ENCODE peak calls at places on chromosomes 3 and 15, in ten cellular contexts. One of them, this sample, is unnamed.

GRCh38 chr15:25712961-25713355 is 150.2 kb downstream of the ATP10A start:
- DNase-seq in substantia nigra: no peak
- DNase-seq in HCT116: no peak
- DNase-seq in midbrain: no peak
- DNase-seq in SIG-M5: no peak
- DNase-seq in brain microvascular endothelial cell: no peak
- DNase-seq in RPMI8226: no peak
- DNase-seq in GDM1: no peak
- DNase-seq in body of pancreas: no peak
- DNase-seq in RCC 7860: no peak
- DNase-seq in this sample: no peak

GRCh38 chr3:35201221-35201620 is 438.1 kb upstream of the ARPP21 start:
- DNase-seq in substantia nigra: no peak
- DNase-seq in HCT116: no peak
- DNase-seq in midbrain: no peak
- DNase-seq in SIG-M5: no peak
- DNase-seq in brain microvascular endothelial cell: no peak
- DNase-seq in RPMI8226: no peak
- DNase-seq in GDM1: no peak
- DNase-seq in body of pancreas: no peak
- DNase-seq in RCC 7860: no peak
- DNase-seq in this sample: no peak

GRCh38 chr3:83482402-83482801 is 1476.4 kb upstream of the CADM2 start:
- DNase-seq in substantia nigra: no peak
- DNase-seq in HCT116: no peak
- DNase-seq in midbrain: no peak
- DNase-seq in SIG-M5: no peak
- DNase-seq in brain microvascular endothelial cell: no peak
- DNase-seq in RPMI8226: no peak
- DNase-seq in GDM1: no peak
- DNase-seq in body of pancreas: no peak
- DNase-seq in RCC 7860: no peak
- DNase-seq in this sample: no peak

GRCh38 chr3:195040094-195040493 is 230.9 kb downstream of the XXYLT1 start:
- DNase-seq in substantia nigra: no peak
- DNase-seq in HCT116: no peak
- DNase-seq in midbrain: no peak
- DNase-seq in SIG-M5: no peak
- DNase-seq in brain microvascular endothelial cell: no peak
- DNase-seq in RPMI8226: peak
- DNase-seq in GDM1: no peak
- DNase-seq in body of pancreas: no peak
- DNase-seq in RCC 7860: no peak
- DNase-seq in this sample: no peak

GRCh38 chr3:160588023-160588422 is 22.7 kb upstream of the KPNA4 start:
- DNase-seq in substantia nigra: no peak
- DNase-seq in HCT116: no peak
- DNase-seq in midbrain: no peak
- DNase-seq in SIG-M5: no peak
- DNase-seq in brain microvascular endothelial cell: no peak
- DNase-seq in RPMI8226: no peak
- DNase-seq in GDM1: no peak
- DNase-seq in body of pancreas: no peak
- DNase-seq in RCC 7860: no peak
- DNase-seq in this sample: no peak

GRCh38 chr3:99637381-99638111 is 848 bp upstream of the COL8A1 start:
- DNase-seq in substantia nigra: no peak
- DNase-seq in HCT116: no peak
- DNase-seq in midbrain: peak
- DNase-seq in SIG-M5: no peak
- DNase-seq in brain microvascular endothelial cell: peak
- DNase-seq in RPMI8226: no peak
- DNase-seq in GDM1: no peak
- DNase-seq in body of pancreas: peak
- DNase-seq in RCC 7860: peak
- DNase-seq in this sample: no peak

GRCh38 chr3:183434503-183434902 is 6.1 kb upstream of the MCF2L2 start:
- DNase-seq in substantia nigra: no peak
- DNase-seq in HCT116: no peak
- DNase-seq in midbrain: no peak
- DNase-seq in SIG-M5: no peak
- DNase-seq in brain microvascular endothelial cell: no peak
- DNase-seq in RPMI8226: no peak
- DNase-seq in GDM1: no peak
- DNase-seq in body of pancreas: no peak
- DNase-seq in RCC 7860: no peak
- DNase-seq in this sample: no peak

GRCh38 chr3:196708467-196708866 is 3.6 kb downstream of the CEP19 start:
- DNase-seq in substantia nigra: no peak
- DNase-seq in HCT116: no peak
- DNase-seq in midbrain: no peak
- DNase-seq in SIG-M5: no peak
- DNase-seq in brain microvascular endothelial cell: no peak
- DNase-seq in RPMI8226: no peak
- DNase-seq in GDM1: no peak
- DNase-seq in body of pancreas: no peak
- DNase-seq in RCC 7860: no peak
- DNase-seq in this sample: no peak

GRCh38 chr3:11566916-11567315 is 76.8 kb downstream of the VGLL4 start:
- DNase-seq in substantia nigra: no peak
- DNase-seq in HCT116: no peak
- DNase-seq in midbrain: no peak
- DNase-seq in SIG-M5: no peak
- DNase-seq in brain microvascular endothelial cell: no peak
- DNase-seq in RPMI8226: no peak
- DNase-seq in GDM1: no peak
- DNase-seq in body of pancreas: no peak
- DNase-seq in RCC 7860: no peak
- DNase-seq in this sample: no peak

GRCh38 chr3:2579206-2579605 is 480.5 kb downstream of the CNTN4 start:
- DNase-seq in substantia nigra: no peak
- DNase-seq in HCT116: no peak
- DNase-seq in midbrain: no peak
- DNase-seq in SIG-M5: no peak
- DNase-seq in brain microvascular endothelial cell: no peak
- DNase-seq in RPMI8226: no peak
- DNase-seq in GDM1: no peak
- DNase-seq in body of pancreas: peak
- DNase-seq in RCC 7860: no peak
- DNase-seq in this sample: peak

GRCh38 chr15:70088887-70089691 is 8.6 kb downstream of the TLE3 start:
- DNase-seq in substantia nigra: no peak
- DNase-seq in HCT116: no peak
- DNase-seq in midbrain: no peak
- DNase-seq in SIG-M5: no peak
- DNase-seq in brain microvascular endothelial cell: no peak
- DNase-seq in RPMI8226: no peak
- DNase-seq in GDM1: no peak
- DNase-seq in body of pancreas: no peak
- DNase-seq in RCC 7860: no peak
- DNase-seq in this sample: no peak

GRCh38 chr3:122931636-122932035 is 95.9 kb downstream of the SEMA5B start:
- DNase-seq in substantia nigra: no peak
- DNase-seq in HCT116: no peak
- DNase-seq in midbrain: no peak
- DNase-seq in SIG-M5: no peak
- DNase-seq in brain microvascular endothelial cell: no peak
- DNase-seq in RPMI8226: no peak
- DNase-seq in GDM1: no peak
- DNase-seq in body of pancreas: no peak
- DNase-seq in RCC 7860: peak
- DNase-seq in this sample: no peak

GRCh38 chr3:43285644-43286043 is 696 bp upstream of the SNRK start:
- DNase-seq in substantia nigra: no peak
- DNase-seq in HCT116: no peak
- DNase-seq in midbrain: no peak
- DNase-seq in SIG-M5: no peak
- DNase-seq in brain microvascular endothelial cell: no peak
- DNase-seq in RPMI8226: peak
- DNase-seq in GDM1: no peak
- DNase-seq in body of pancreas: no peak
- DNase-seq in RCC 7860: no peak
- DNase-seq in this sample: no peak

GRCh38 chr3:15223684-15224575 is 17.9 kb downstream of the CAPN7 start:
- DNase-seq in substantia nigra: no peak
- DNase-seq in HCT116: no peak
- DNase-seq in midbrain: peak
- DNase-seq in SIG-M5: no peak
- DNase-seq in brain microvascular endothelial cell: no peak
- DNase-seq in RPMI8226: no peak
- DNase-seq in GDM1: no peak
- DNase-seq in body of pancreas: no peak
- DNase-seq in RCC 7860: no peak
- DNase-seq in this sample: peak

GRCh38 chr3:64586977-64587376 is 100.8 kb downstream of the ADAMTS9 start:
- DNase-seq in substantia nigra: no peak
- DNase-seq in HCT116: no peak
- DNase-seq in midbrain: no peak
- DNase-seq in SIG-M5: no peak
- DNase-seq in brain microvascular endothelial cell: no peak
- DNase-seq in RPMI8226: no peak
- DNase-seq in GDM1: no peak
- DNase-seq in body of pancreas: no peak
- DNase-seq in RCC 7860: no peak
- DNase-seq in this sample: no peak

GRCh38 chr15:25838191-25838870 is 24.8 kb downstream of the ATP10A start:
- DNase-seq in substantia nigra: no peak
- DNase-seq in HCT116: no peak
- DNase-seq in midbrain: no peak
- DNase-seq in SIG-M5: no peak
- DNase-seq in brain microvascular endothelial cell: no peak
- DNase-seq in RPMI8226: no peak
- DNase-seq in GDM1: no peak
- DNase-seq in body of pancreas: no peak
- DNase-seq in RCC 7860: no peak
- DNase-seq in this sample: no peak

GRCh38 chr3:106683931-106684330 is 693.3 kb upstream of the CCDC54 start:
- DNase-seq in substantia nigra: no peak
- DNase-seq in HCT116: no peak
- DNase-seq in midbrain: no peak
- DNase-seq in SIG-M5: no peak
- DNase-seq in brain microvascular endothelial cell: no peak
- DNase-seq in RPMI8226: no peak
- DNase-seq in GDM1: no peak
- DNase-seq in body of pancreas: no peak
- DNase-seq in RCC 7860: no peak
- DNase-seq in this sample: no peak

GRCh38 chr15:49088996-49089395 is 42.8 kb upstream of the SECISBP2L start:
- DNase-seq in substantia nigra: peak
- DNase-seq in HCT116: no peak
- DNase-seq in midbrain: peak
- DNase-seq in SIG-M5: no peak
- DNase-seq in brain microvascular endothelial cell: no peak
- DNase-seq in RPMI8226: no peak
- DNase-seq in GDM1: no peak
- DNase-seq in body of pancreas: no peak
- DNase-seq in RCC 7860: no peak
- DNase-seq in this sample: no peak

GRCh38 chr15:90644946-90645725 is 72.0 kb upstream of the BLM start:
- DNase-seq in substantia nigra: no peak
- DNase-seq in HCT116: no peak
- DNase-seq in midbrain: no peak
- DNase-seq in SIG-M5: no peak
- DNase-seq in brain microvascular endothelial cell: no peak
- DNase-seq in RPMI8226: no peak
- DNase-seq in GDM1: no peak
- DNase-seq in body of pancreas: no peak
- DNase-seq in RCC 7860: no peak
- DNase-seq in this sample: no peak

GRCh38 chr3:6679510-6679909 is 181.4 kb upstream of the GRM7 start:
- DNase-seq in substantia nigra: no peak
- DNase-seq in HCT116: no peak
- DNase-seq in midbrain: no peak
- DNase-seq in SIG-M5: no peak
- DNase-seq in brain microvascular endothelial cell: no peak
- DNase-seq in RPMI8226: peak
- DNase-seq in GDM1: no peak
- DNase-seq in body of pancreas: no peak
- DNase-seq in RCC 7860: no peak
- DNase-seq in this sample: no peak

GRCh38 chr3:182388506-182388905 is 404.8 kb upstream of the ATP11B start:
- DNase-seq in substantia nigra: no peak
- DNase-seq in HCT116: no peak
- DNase-seq in midbrain: no peak
- DNase-seq in SIG-M5: no peak
- DNase-seq in brain microvascular endothelial cell: no peak
- DNase-seq in RPMI8226: no peak
- DNase-seq in GDM1: no peak
- DNase-seq in body of pancreas: no peak
- DNase-seq in RCC 7860: no peak
- DNase-seq in this sample: no peak

GRCh38 chr15:41256103-41256502 is 25.0 kb downstream of the CHP1 start:
- DNase-seq in substantia nigra: no peak
- DNase-seq in HCT116: no peak
- DNase-seq in midbrain: no peak
- DNase-seq in SIG-M5: no peak
- DNase-seq in brain microvascular endothelial cell: no peak
- DNase-seq in RPMI8226: no peak
- DNase-seq in GDM1: no peak
- DNase-seq in body of pancreas: no peak
- DNase-seq in RCC 7860: no peak
- DNase-seq in this sample: no peak

GRCh38 chr3:107366766-107367165 is 10.5 kb upstream of the CCDC54 start:
- DNase-seq in substantia nigra: no peak
- DNase-seq in HCT116: no peak
- DNase-seq in midbrain: no peak
- DNase-seq in SIG-M5: no peak
- DNase-seq in brain microvascular endothelial cell: peak
- DNase-seq in RPMI8226: no peak
- DNase-seq in GDM1: no peak
- DNase-seq in body of pancreas: no peak
- DNase-seq in RCC 7860: peak
- DNase-seq in this sample: no peak

GRCh38 chr3:115518100-115518852 is 105.0 kb upstream of the GAP43 start:
- DNase-seq in substantia nigra: no peak
- DNase-seq in HCT116: peak
- DNase-seq in midbrain: no peak
- DNase-seq in SIG-M5: no peak
- DNase-seq in brain microvascular endothelial cell: peak
- DNase-seq in RPMI8226: no peak
- DNase-seq in GDM1: no peak
- DNase-seq in body of pancreas: peak
- DNase-seq in RCC 7860: peak
- DNase-seq in this sample: peak

GRCh38 chr3:127439621-127440020 is 150.9 kb downstream of the TPRA1 start:
- DNase-seq in substantia nigra: no peak
- DNase-seq in HCT116: no peak
- DNase-seq in midbrain: no peak
- DNase-seq in SIG-M5: no peak
- DNase-seq in brain microvascular endothelial cell: no peak
- DNase-seq in RPMI8226: no peak
- DNase-seq in GDM1: no peak
- DNase-seq in body of pancreas: no peak
- DNase-seq in RCC 7860: no peak
- DNase-seq in this sample: no peak

GRCh38 chr3:172305552-172305951 is 142.7 kb downstream of the GHSR start:
- DNase-seq in substantia nigra: no peak
- DNase-seq in HCT116: no peak
- DNase-seq in midbrain: no peak
- DNase-seq in SIG-M5: no peak
- DNase-seq in brain microvascular endothelial cell: peak
- DNase-seq in RPMI8226: no peak
- DNase-seq in GDM1: no peak
- DNase-seq in body of pancreas: no peak
- DNase-seq in RCC 7860: peak
- DNase-seq in this sample: no peak

GRCh38 chr3:136197159-136197715 is 1.1 kb upstream of the MSL2 start:
- DNase-seq in substantia nigra: no peak
- DNase-seq in HCT116: no peak
- DNase-seq in midbrain: no peak
- DNase-seq in SIG-M5: no peak
- DNase-seq in brain microvascular endothelial cell: no peak
- DNase-seq in RPMI8226: peak
- DNase-seq in GDM1: no peak
- DNase-seq in body of pancreas: no peak
- DNase-seq in RCC 7860: no peak
- DNase-seq in this sample: no peak

GRCh38 chr3:98433764-98434163 is 29.2 kb upstream of the OR5K1 start:
- DNase-seq in substantia nigra: no peak
- DNase-seq in HCT116: no peak
- DNase-seq in midbrain: no peak
- DNase-seq in SIG-M5: no peak
- DNase-seq in brain microvascular endothelial cell: no peak
- DNase-seq in RPMI8226: no peak
- DNase-seq in GDM1: no peak
- DNase-seq in body of pancreas: no peak
- DNase-seq in RCC 7860: no peak
- DNase-seq in this sample: no peak

This sample was measured in DMS153.